ENCODE peak calls at places on chromosomes 5 and 9, in eight cellular contexts. D, I, M, K, N, V, O and Z are unnamed samples. For H3K4me1, the result is how much of the 10 kb centered on the place peaks cover.

GRCh38 chr9:117245225-117245624 is 169.6 kb downstream of the ASTN2 start:
- DNase-seq in N (no peak), I (peak), M (no peak), K (no peak), D (no peak), O (no peak), V (no peak), Z (no peak)

GRCh38 chr5:161261693-161262323 is 284.7 kb downstream of the GABRB2 start:
- DNase-seq in N (no peak), K (no peak), I (no peak), O (no peak), D (no peak), M (no peak), V (no peak), Z (no peak)

GRCh38 chr9:98104445-98104881 is 14.6 kb downstream of the TRIM14 start:
- DNase-seq in N (no peak), V (no peak), I (no peak), D (no peak), O (no peak), K (no peak), M (no peak), Z (no peak)

GRCh38 chr9:92655896-92656536 is 13.9 kb downstream of the IPPK start:
- DNase-seq in K (no peak), M (no peak), I (no peak), D (no peak), V (no peak), N (no peak), O (no peak), Z (no peak)

GRCh38 chr9:111743275-111743674 is 51.5 kb downstream of the SHOC1 start:
- DNase-seq in V (no peak), O (no peak), M (peak), I (peak), N (no peak), D (no peak), K (no peak), Z (no peak)

GRCh38 chr9:99057665-99058625 is 47.0 kb upstream of the TGFBR1 start:
- DNase-seq in V (peak), M (peak), N (peak), I (peak), D (peak), K (no peak), O (no peak), Z (no peak)

GRCh38 chr9:38376266-38376665 is 16.2 kb upstream of the ALDH1B1 start:
- DNase-seq in I (no peak), M (no peak), N (no peak), D (no peak), K (no peak), O (no peak), V (no peak), Z (no peak)

GRCh38 chr5:122508623-122509022 is 196.6 kb downstream of the SNCAIP start:
- DNase-seq in D (no peak), N (no peak), V (no peak), I (no peak), M (no peak), K (no peak), O (no peak), Z (no peak)

GRCh38 chr9:3386753-3387152 is 139.0 kb downstream of the RFX3 start:
- DNase-seq in O (no peak), N (no peak), D (no peak), I (no peak), M (no peak), V (no peak), K (no peak), Z (no peak)

GRCh38 chr5:113059232-113059805 is 82.7 kb downstream of the DCP2 start:
- DNase-seq in O (peak), M (peak), I (peak), N (no peak), D (no peak), V (no peak), K (no peak), Z (no peak)

GRCh38 chr5:88518131-88519016 is 249.7 kb upstream of the TMEM161B start:
- DNase-seq in O (no peak), M (peak), K (no peak), I (no peak), V (no peak), N (no peak), D (no peak), Z (no peak)

GRCh38 chr9:129481824-129482511 is 138.9 kb downstream of the C9orf50 start:
- DNase-seq in M (no peak), I (peak), N (peak), K (no peak), D (no peak), O (peak), V (no peak), Z (no peak)

GRCh38 chr5:72510610-72511121 is 3.5 kb upstream of the ZNF366 start:
- DNase-seq in N (no peak), V (no peak), M (peak), O (peak), K (peak), I (peak), D (no peak), Z (no peak)

GRCh38 chr9:130034570-130034969 is 8.4 kb downstream of the FNBP1 start:
- DNase-seq in I (peak), V (peak), O (no peak), K (no peak), M (peak), D (no peak), N (no peak), Z (no peak)

GRCh38 chr5:137220523-137220927 is 278.6 kb downstream of the SPOCK1 start:
- DNase-seq in V (no peak), D (no peak), N (no peak), M (peak), O (no peak), I (peak), K (no peak), Z (no peak)

GRCh38 chr5:181215997-181216982 is 6.8 kb upstream of the TRIM41 start:
- DNase-seq in N (no peak), I (no peak), M (no peak), K (no peak), V (peak), O (no peak), D (no peak), Z (no peak)

GRCh38 chr9:101635473-101635872 is 40.7 kb upstream of the PPP3R2 start:
- DNase-seq in D (no peak), V (no peak), O (no peak), K (no peak), N (no peak), M (no peak), I (no peak), Z (no peak)

GRCh38 chr9:133121200-133122166 is at the start of gene RALGDS:
- DNase-seq in M (peak), K (peak), N (peak), D (peak), I (peak), V (peak), O (peak), Z (peak)

GRCh38 chr5:139636207-139636792 is 11.8 kb upstream of the CXXC5 start:
- DNase-seq in D (peak), M (no peak), K (no peak), N (peak), I (peak), V (peak), O (no peak), Z (no peak)

GRCh38 chr5:78561261-78561660 is 87.3 kb downstream of the LHFPL2 start:
- DNase-seq in I (no peak), O (no peak), K (no peak), M (no peak), D (no peak), V (no peak), N (no peak), Z (no peak)

DNA sequence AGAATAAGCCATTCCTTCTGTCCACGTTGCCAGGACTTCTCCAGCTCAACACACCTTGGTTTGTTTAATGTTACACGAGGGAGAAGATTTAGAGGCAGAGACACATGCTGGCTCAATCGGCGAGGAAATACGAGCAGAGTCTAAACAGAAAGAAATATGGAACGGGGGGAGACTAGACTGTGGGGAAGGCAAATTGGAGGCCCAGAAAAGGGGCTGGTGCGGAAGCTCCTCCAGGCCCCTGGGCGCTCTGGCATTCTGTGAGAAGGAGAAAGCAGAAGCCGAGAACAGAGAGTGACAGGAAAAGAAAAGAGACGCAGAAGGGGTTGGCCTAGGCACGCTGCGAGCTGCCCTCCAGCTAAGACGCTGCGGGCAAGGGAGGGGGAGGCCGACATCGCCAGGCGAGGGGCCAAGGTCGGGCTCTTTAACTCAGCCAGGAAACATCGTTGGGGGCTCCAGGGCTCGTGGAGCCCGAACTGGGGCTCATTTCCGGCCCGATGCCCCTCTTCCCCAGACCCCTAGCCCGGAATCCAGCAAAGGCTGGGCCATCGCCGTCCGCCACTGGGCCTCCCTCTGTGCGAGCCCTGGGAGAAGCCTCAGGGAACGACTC is 3.2 kb upstream of the PAX5 start:
- DNase-seq in M (no peak), V (no peak), N (no peak), O (no peak), D (no peak), K (no peak), I (no peak), Z (no peak)
- H3K4me3 ChIP-seq in M (peak), V (peak), N (peak), O (peak), D (peak), K (peak), I (peak), Z (peak)

GRCh38 chr9:121737481-121737931 is 86.1 kb downstream of the DAB2IP start:
- DNase-seq in I (no peak), D (no peak), V (no peak), N (peak), K (no peak), M (no peak), O (no peak), Z (no peak)
- H3K4me1 ChIP-seq in I (under half), D (under half), V (under half), N (half or more), K (half or more), M (under half), O (under half), Z (half or more)

GRCh38 chr9:34654317-34655083 is 2.5 kb downstream of the IL11RA start:
- DNase-seq in I (peak), M (peak), O (peak), K (peak), V (no peak), D (no peak), N (peak), Z (no peak)
- H3K4me3 ChIP-seq in I (no peak), M (no peak), O (no peak), K (peak), V (no peak), D (no peak), N (no peak), Z (peak)

DNA sequence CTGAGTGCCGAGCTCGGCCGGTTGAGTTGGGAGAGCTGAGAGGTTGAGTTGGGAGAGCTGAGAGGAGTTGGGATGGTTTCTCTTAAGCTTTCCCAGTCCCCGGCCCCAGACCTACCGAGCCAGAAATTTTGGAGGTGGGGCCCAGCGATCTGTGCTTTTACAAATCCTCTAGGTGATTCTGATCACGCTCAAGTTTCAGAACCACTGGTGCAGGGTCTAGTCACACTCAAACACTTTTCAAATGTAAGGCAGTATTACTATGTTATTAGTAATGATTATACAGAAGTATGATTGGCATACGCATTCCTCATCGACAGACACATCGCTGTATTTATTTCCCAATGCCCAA is 256 bp upstream of the CLINT1 start:
- DNase-seq in V (no peak), M (no peak), D (no peak), I (no peak), N (no peak), O (no peak), K (no peak), Z (no peak)
- H3K4me1 ChIP-seq in V (half or more), M (under half), D (under half), I (under half), N (under half), O (under half), K (under half), Z (under half)

GRCh38 chr9:28976250-28976649 is 1403.0 kb upstream of the C9orf72 start:
- DNase-seq in N (no peak), I (no peak), M (no peak), O (no peak), V (no peak), K (no peak), D (no peak), Z (no peak)
- H3K4me3 ChIP-seq in N (no peak), I (no peak), M (no peak), O (no peak), V (no peak), K (no peak), D (no peak), Z (no peak)

GRCh38 chr5:57495285-57495684 is 12.7 kb upstream of the ACTBL2 start:
- DNase-seq in O (no peak), M (no peak), D (no peak), V (no peak), I (no peak), N (no peak), K (no peak), Z (no peak)
- H3K4me1 ChIP-seq in O (under half), M (under half), D (under half), V (under half), I (under half), N (under half), K (under half), Z (under half)

DNA sequence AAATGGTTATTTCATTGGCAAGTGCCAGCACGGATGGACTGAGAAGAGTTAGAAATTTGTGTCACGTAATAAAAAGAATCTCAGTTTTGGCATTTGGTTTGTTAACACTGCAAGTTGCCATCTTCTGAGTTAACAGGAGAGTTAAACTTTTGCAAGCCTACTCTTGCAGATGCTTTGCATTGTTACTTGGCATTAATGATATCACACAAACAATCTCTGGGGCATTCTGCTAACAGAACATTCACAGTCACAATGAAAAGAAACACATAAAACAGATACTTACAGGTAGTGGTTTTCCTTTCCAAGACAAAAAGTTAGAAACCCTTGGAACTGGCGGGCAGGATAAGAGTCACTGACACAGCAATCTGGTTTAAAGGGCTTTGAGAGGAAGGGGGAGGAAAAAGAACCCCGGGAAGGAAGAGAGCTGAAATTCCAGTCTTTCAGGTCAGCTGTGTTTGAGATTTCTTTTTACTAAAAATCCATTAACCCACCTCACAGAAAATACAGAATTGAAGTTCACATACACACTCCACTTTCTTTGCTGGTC is 524 bp downstream of the FREM1 start:
- DNase-seq in M (no peak), D (no peak), V (no peak), N (no peak), K (no peak), O (no peak), I (no peak), Z (no peak)
- H3K4me3 ChIP-seq in M (no peak), D (no peak), V (no peak), N (no peak), K (peak), O (peak), I (peak), Z (peak)

GRCh38 chr5:77428526-77428925 is 63.6 kb downstream of the WDR41 start:
- DNase-seq in M (peak), K (no peak), N (no peak), I (no peak), V (no peak), D (no peak), O (no peak), Z (no peak)
- H3K4me1 ChIP-seq in M (under half), K (half or more), N (under half), I (half or more), V (under half), D (under half), O (under half), Z (under half)

GRCh38 chr9:33227013-33227398 is 13.0 kb upstream of the SPINK4 start:
- DNase-seq in D (no peak), V (no peak), M (no peak), O (no peak), K (no peak), I (no peak), N (no peak), Z (no peak)
- H3K4me3 ChIP-seq in D (no peak), V (no peak), M (no peak), O (no peak), K (no peak), I (no peak), N (no peak), Z (no peak)